ENCODE peak calls at places on chromosomes 7 and 10, in nine cellular contexts. T is CD4-positive, CD25-positive, alpha-beta regulatory T cell; B is adrenal gland; L is GF-D8; P is activated T-cell treated with anti-CD3 and anti-CD28 coated beads for 1 hour; Y is DMS153; O is progenitor cell of endocrine pancreas; H is cardiac fibroblast; D is anterior cingulate cortex. E is an unnamed sample.

GRCh38 chr10:121490906-121491519 is 107.2 kb downstream of the FGFR2 start:
- DNase-seq in P (no peak), H (peak; percentile 13), O (no peak), Y (no peak), L (no peak), T (no peak), D (no peak), B (no peak), E (no peak)

GRCh38 chr10:119211176-119211575 is 3.8 kb downstream of the GRK5 start:
- DNase-seq in H (peak; percentile 80), T (no peak), L (no peak), P (no peak), D (no peak), B (no peak), Y (no peak), O (no peak), E (no peak)

GRCh38 chr7:9945131-9945530 is 1028.5 kb upstream of the PHF14 start:
- DNase-seq in L (no peak), B (no peak), Y (no peak), T (no peak), P (no peak), D (no peak), O (no peak), H (no peak), E (no peak)

GRCh38 chr7:20016669-20017068 is 200.5 kb downstream of the MACC1 start:
- DNase-seq in D (no peak), Y (no peak), O (no peak), L (no peak), H (no peak), B (no peak), T (no peak), P (no peak), E (no peak)

GRCh38 chr7:101124376-101125056 is 2.4 kb upstream of the SERPINE1 start:
- DNase-seq in L (peak; percentile 73), O (no peak), P (no peak), Y (peak; percentile 17), D (no peak), T (no peak), B (no peak), H (peak; percentile 92), E (no peak)

GRCh38 chr7:120920588-120920987 is 30.0 kb upstream of the ING3 start:
- DNase-seq in P (no peak), Y (no peak), B (no peak), H (no peak), T (no peak), O (no peak), D (no peak), L (no peak), E (no peak)

GRCh38 chr10:87712913-87713616 is 53.4 kb downstream of the PAPSS2 start:
- DNase-seq in O (no peak), P (no peak), D (no peak), L (no peak), H (no peak), B (no peak), T (no peak), Y (no peak), E (no peak)

GRCh38 chr7:100891555-100891954 is 2.0 kb upstream of the UFSP1 start:
- DNase-seq in B (no peak), P (no peak), T (no peak), O (no peak), H (no peak), D (no peak), Y (no peak), L (no peak), E (no peak)

GRCh38 chr7:55521543-55522267 is 50.6 kb downstream of the VOPP1 start:
- DNase-seq in B (no peak), O (no peak), D (no peak), H (no peak), T (no peak), L (no peak), P (no peak), Y (no peak), E (no peak)

GRCh38 chr10:71424496-71425194 is 27.9 kb downstream of the CDH23 start:
- DNase-seq in O (no peak), D (no peak), T (no peak), H (no peak), L (no peak), Y (no peak), B (no peak), P (no peak), E (no peak)

GRCh38 chr7:100867796-100868485 is 754 bp downstream of the TRIP6 start:
- DNase-seq in Y (no peak), T (no peak), D (no peak), B (no peak), H (no peak), O (peak; percentile 45), P (no peak), L (no peak), E (no peak)

GRCh38 chr10:114915294-114915693 is 22.7 kb upstream of the TRUB1 start:
- DNase-seq in H (no peak), O (no peak), L (no peak), D (no peak), P (no peak), Y (no peak), B (no peak), T (no peak), E (no peak)

GRCh38 chr7:26784118-26784517 is 80.3 kb downstream of the SKAP2 start:
- DNase-seq in O (no peak), P (no peak), Y (no peak), L (no peak), H (no peak), B (no peak), D (no peak), T (no peak), E (no peak)

GRCh38 chr10:53123311-53123710 is 350.7 kb upstream of the MBL2 start:
- DNase-seq in O (no peak), T (no peak), B (no peak), P (no peak), Y (no peak), L (no peak), D (no peak), H (no peak), E (no peak)

GRCh38 chr10:26269754-26270153 is 53.2 kb downstream of the GAD2 start:
- DNase-seq in T (no peak), P (no peak), B (no peak), O (no peak), Y (peak; percentile 46), D (no peak), L (peak; percentile 4), H (peak; percentile 35), E (no peak)

GRCh38 chr7:64183126-64183742 is 23.8 kb upstream of the ZNF735 start:
- DNase-seq in H (no peak), D (no peak), B (peak; percentile 22), P (peak; percentile 29), O (no peak), Y (no peak), T (no peak), L (no peak), E (peak; percentile 28)

GRCh38 chr10:119401671-119402395 is 140.7 kb downstream of the RGS10 start:
- DNase-seq in L (no peak), O (no peak), D (no peak), H (peak; percentile 89), Y (no peak), B (no peak), P (no peak), T (no peak), E (no peak)

GRCh38 chr7:17680026-17680425 is 260.3 kb downstream of the SNX13 start:
- DNase-seq in D (no peak), B (peak; percentile 53), Y (no peak), O (no peak), T (no peak), P (no peak), H (peak; percentile 95), L (no peak), E (no peak)

GRCh38 chr7:150949564-150949963 is 28.6 kb downstream of the KCNH2 start:
- DNase-seq in P (no peak), L (no peak), O (no peak), D (no peak), T (no peak), B (peak; percentile 8), H (no peak), Y (no peak), E (no peak)

GRCh38 chr10:25451401-25451800 is 276.6 kb downstream of the GPR158 start:
- DNase-seq in B (no peak), O (no peak), Y (no peak), P (no peak), L (no peak), H (peak; percentile 58), D (no peak), T (no peak), E (no peak)

GRCh38 chr7:20825555-20825954 is 38.9 kb upstream of the SP8 start:
- DNase-seq in D (no peak), B (no peak), L (no peak), Y (no peak), T (no peak), O (no peak), P (no peak), H (no peak), E (no peak)

GRCh38 chr10:96488161-96488935 is 25.4 kb downstream of the TLL2 start:
- DNase-seq in P (no peak), O (no peak), B (no peak), L (no peak), D (no peak), T (no peak), H (no peak), Y (no peak), E (no peak)

GRCh38 chr7:155280446-155281410 is 16.9 kb upstream of the INSIG1 start:
- DNase-seq in Y (no peak), L (no peak), T (no peak), O (no peak), B (no peak), P (no peak), D (no peak), H (no peak), E (no peak)

GRCh38 chr10:114749545-114749944 is 72.0 kb upstream of the FHIP2A start:
- DNase-seq in L (no peak), Y (no peak), P (no peak), H (no peak), D (no peak), O (no peak), T (no peak), B (no peak), E (no peak)